ENCODE peak calls at places on chromosome 3, in four cellular contexts. One of them, this sample, is unnamed.
A peak's percentile ranks its signal among the peaks of the same experiment; 100 is the strongest.

GRCh38 chr3:35223636-35224035 is 415.7 kb upstream of the ARPP21 start:
- DNase-seq in CD4-positive, CD25-positive, alpha-beta regulatory T cell: no peak
- DNase-seq in substantia nigra: no peak
- DNase-seq in adrenal gland: no peak
- DNase-seq in this sample: no peak

GRCh38 chr3:106183762-106184391 is 315.1 kb upstream of the CBLB start:
- DNase-seq in adrenal gland: no peak
- DNase-seq in substantia nigra: no peak
- DNase-seq in CD4-positive, CD25-positive, alpha-beta regulatory T cell: no peak
- DNase-seq in this sample: peak; percentile 78

GRCh38 chr3:150359381-150359780 is 48.7 kb upstream of the TSC22D2 start:
- DNase-seq in substantia nigra: no peak
- DNase-seq in CD4-positive, CD25-positive, alpha-beta regulatory T cell: no peak
- DNase-seq in adrenal gland: no peak
- DNase-seq in this sample: no peak

GRCh38 chr3:155110996-155111901 is 31.1 kb downstream of the MME start:
- DNase-seq in substantia nigra: no peak
- DNase-seq in adrenal gland: no peak
- DNase-seq in CD4-positive, CD25-positive, alpha-beta regulatory T cell: peak; percentile 5
- DNase-seq in this sample: no peak

GRCh38 chr3:12965999-12966846 is 107.0 kb downstream of the IQSEC1 start:
- DNase-seq in substantia nigra: no peak
- DNase-seq in adrenal gland: no peak
- DNase-seq in CD4-positive, CD25-positive, alpha-beta regulatory T cell: no peak
- DNase-seq in this sample: no peak

GRCh38 chr3:38598791-38599190 is 50.7 kb downstream of the SCN5A start:
- DNase-seq in CD4-positive, CD25-positive, alpha-beta regulatory T cell: no peak
- DNase-seq in adrenal gland: no peak
- DNase-seq in substantia nigra: no peak
- DNase-seq in this sample: no peak

GRCh38 chr3:69869643-69870042 is 129.9 kb upstream of the SAMMSON start:
- DNase-seq in substantia nigra: no peak
- DNase-seq in adrenal gland: no peak
- DNase-seq in CD4-positive, CD25-positive, alpha-beta regulatory T cell: no peak
- DNase-seq in this sample: no peak

GRCh38 chr3:161035711-161036110 is 69.4 kb downstream of the B3GALNT1 start:
- DNase-seq in CD4-positive, CD25-positive, alpha-beta regulatory T cell: no peak
- DNase-seq in substantia nigra: no peak
- DNase-seq in adrenal gland: no peak
- DNase-seq in this sample: no peak

GRCh38 chr3:180420804-180421203 is 181.2 kb upstream of the TTC14 start:
- DNase-seq in substantia nigra: no peak
- DNase-seq in CD4-positive, CD25-positive, alpha-beta regulatory T cell: no peak
- DNase-seq in adrenal gland: no peak
- DNase-seq in this sample: no peak

GRCh38 chr3:38636881-38637280 is 12.6 kb downstream of the SCN5A start:
- DNase-seq in substantia nigra: no peak
- DNase-seq in CD4-positive, CD25-positive, alpha-beta regulatory T cell: no peak
- DNase-seq in adrenal gland: no peak
- DNase-seq in this sample: no peak

GRCh38 chr3:176376531-176376930 is 820.8 kb downstream of the TBL1XR1 start:
- DNase-seq in adrenal gland: no peak
- DNase-seq in substantia nigra: no peak
- DNase-seq in CD4-positive, CD25-positive, alpha-beta regulatory T cell: no peak
- DNase-seq in this sample: no peak

GRCh38 chr3:39358302-39358701 is 24.9 kb upstream of the SLC25A38 start:
- DNase-seq in substantia nigra: no peak
- DNase-seq in CD4-positive, CD25-positive, alpha-beta regulatory T cell: peak; percentile 26
- DNase-seq in adrenal gland: no peak
- DNase-seq in this sample: no peak

GRCh38 chr3:143464850-143465249 is 345.3 kb downstream of the CHST2 start:
- DNase-seq in substantia nigra: no peak
- DNase-seq in CD4-positive, CD25-positive, alpha-beta regulatory T cell: no peak
- DNase-seq in adrenal gland: peak; percentile 56
- DNase-seq in this sample: no peak

GRCh38 chr3:143158549-143158988 is 39.0 kb downstream of the CHST2 start:
- DNase-seq in adrenal gland: no peak
- DNase-seq in CD4-positive, CD25-positive, alpha-beta regulatory T cell: no peak
- DNase-seq in substantia nigra: no peak
- DNase-seq in this sample: peak; percentile 49

GRCh38 chr3:11185564-11186317 is 31.4 kb downstream of the HRH1 start:
- DNase-seq in substantia nigra: no peak
- DNase-seq in adrenal gland: peak; percentile 78
- DNase-seq in CD4-positive, CD25-positive, alpha-beta regulatory T cell: no peak
- DNase-seq in this sample: peak; percentile 91

GRCh38 chr3:108110965-108111364 is 20.1 kb upstream of the CD47 start:
- DNase-seq in CD4-positive, CD25-positive, alpha-beta regulatory T cell: no peak
- DNase-seq in adrenal gland: no peak
- DNase-seq in substantia nigra: no peak
- DNase-seq in this sample: no peak

GRCh38 chr3:114566162-114566755 is 272.4 kb downstream of the TIGIT start:
- DNase-seq in CD4-positive, CD25-positive, alpha-beta regulatory T cell: no peak
- DNase-seq in substantia nigra: no peak
- DNase-seq in adrenal gland: no peak
- DNase-seq in this sample: no peak

GRCh38 chr3:17469520-17469919 is 272.9 kb downstream of the TBC1D5 start:
- DNase-seq in adrenal gland: no peak
- DNase-seq in CD4-positive, CD25-positive, alpha-beta regulatory T cell: no peak
- DNase-seq in substantia nigra: no peak
- DNase-seq in this sample: no peak

GRCh38 chr3:142888099-142888483 is 792 bp downstream of the PCOLCE2 start:
- DNase-seq in substantia nigra: no peak
- DNase-seq in CD4-positive, CD25-positive, alpha-beta regulatory T cell: no peak
- DNase-seq in adrenal gland: no peak
- DNase-seq in this sample: no peak

GRCh38 chr3:61965770-61966131 is 404.4 kb downstream of the PTPRG start:
- DNase-seq in CD4-positive, CD25-positive, alpha-beta regulatory T cell: no peak
- DNase-seq in substantia nigra: no peak
- DNase-seq in adrenal gland: no peak
- DNase-seq in this sample: no peak

GRCh38 chr3:90080988-90081387 is 973.6 kb downstream of the EPHA3 start:
- DNase-seq in CD4-positive, CD25-positive, alpha-beta regulatory T cell: no peak
- DNase-seq in adrenal gland: no peak
- DNase-seq in substantia nigra: no peak
- DNase-seq in this sample: no peak

GRCh38 chr3:120477826-120478225 is 27.0 kb upstream of the FSTL1 start:
- DNase-seq in CD4-positive, CD25-positive, alpha-beta regulatory T cell: no peak
- DNase-seq in substantia nigra: no peak
- DNase-seq in adrenal gland: no peak
- DNase-seq in this sample: no peak

GRCh38 chr3:17643691-17644090 is 98.7 kb downstream of the TBC1D5 start:
- DNase-seq in adrenal gland: no peak
- DNase-seq in substantia nigra: no peak
- DNase-seq in CD4-positive, CD25-positive, alpha-beta regulatory T cell: no peak
- DNase-seq in this sample: no peak

GRCh38 chr3:13492976-13493866 is 13.1 kb downstream of the HDAC11 start:
- DNase-seq in substantia nigra: no peak
- DNase-seq in adrenal gland: no peak
- DNase-seq in CD4-positive, CD25-positive, alpha-beta regulatory T cell: no peak
- DNase-seq in this sample: no peak

GRCh38 chr3:73773228-73773627 is 148.5 kb upstream of the PDZRN3 start:
- DNase-seq in CD4-positive, CD25-positive, alpha-beta regulatory T cell: no peak
- DNase-seq in substantia nigra: no peak
- DNase-seq in adrenal gland: no peak
- DNase-seq in this sample: no peak

GRCh38 chr3:69972672-69973071 is 26.9 kb upstream of the SAMMSON start:
- DNase-seq in CD4-positive, CD25-positive, alpha-beta regulatory T cell: no peak
- DNase-seq in adrenal gland: no peak
- DNase-seq in substantia nigra: no peak
- DNase-seq in this sample: no peak

GRCh38 chr3:99357131-99357530 is 281.3 kb upstream of the COL8A1 start:
- DNase-seq in substantia nigra: no peak
- DNase-seq in adrenal gland: no peak
- DNase-seq in CD4-positive, CD25-positive, alpha-beta regulatory T cell: no peak
- DNase-seq in this sample: no peak

GRCh38 chr3:8841472-8841871 is 72.1 kb upstream of the OXTR start:
- DNase-seq in CD4-positive, CD25-positive, alpha-beta regulatory T cell: no peak
- DNase-seq in substantia nigra: no peak
- DNase-seq in adrenal gland: no peak
- DNase-seq in this sample: no peak

GRCh38 chr3:123400169-123400568 is 48.7 kb downstream of the ADCY5 start:
- DNase-seq in adrenal gland: no peak
- DNase-seq in substantia nigra: no peak
- DNase-seq in CD4-positive, CD25-positive, alpha-beta regulatory T cell: no peak
- DNase-seq in this sample: no peak

GRCh38 chr3:98657429-98657828 is 64.0 kb upstream of the CPOX start:
- DNase-seq in substantia nigra: no peak
- DNase-seq in CD4-positive, CD25-positive, alpha-beta regulatory T cell: no peak
- DNase-seq in adrenal gland: no peak
- DNase-seq in this sample: no peak

GRCh38 chr3:133469140-133469731 is 69.4 kb downstream of the BFSP2 start:
- DNase-seq in adrenal gland: no peak
- DNase-seq in substantia nigra: no peak
- DNase-seq in CD4-positive, CD25-positive, alpha-beta regulatory T cell: no peak
- DNase-seq in this sample: no peak

GRCh38 chr3:133474251-133474801 is 74.5 kb downstream of the BFSP2 start:
- DNase-seq in substantia nigra: no peak
- DNase-seq in CD4-positive, CD25-positive, alpha-beta regulatory T cell: no peak
- DNase-seq in adrenal gland: peak; percentile 69
- DNase-seq in this sample: no peak

GRCh38 chr3:133472242-133472641 is 72.4 kb downstream of the BFSP2 start:
- DNase-seq in adrenal gland: peak; percentile 61
- DNase-seq in CD4-positive, CD25-positive, alpha-beta regulatory T cell: no peak
- DNase-seq in substantia nigra: no peak
- DNase-seq in this sample: no peak

GRCh38 chr3:133475245-133476010 is 75.6 kb downstream of the BFSP2 start:
- DNase-seq in adrenal gland: no peak
- DNase-seq in CD4-positive, CD25-positive, alpha-beta regulatory T cell: peak; percentile 52
- DNase-seq in substantia nigra: no peak
- DNase-seq in this sample: no peak

GRCh38 chr3:133472889-133473288 is 73.0 kb downstream of the BFSP2 start:
- DNase-seq in adrenal gland: no peak
- DNase-seq in substantia nigra: no peak
- DNase-seq in CD4-positive, CD25-positive, alpha-beta regulatory T cell: no peak
- DNase-seq in this sample: no peak
- H3K27ac ChIP-seq in adrenal gland: no peak overlapping the region
- H3K27ac ChIP-seq in substantia nigra: no peak overlapping the region
- H3K27ac ChIP-seq in CD4-positive, CD25-positive, alpha-beta regulatory T cell: no peak overlapping the region
- H3K27ac ChIP-seq in this sample: no peak overlapping the region

DNA sequence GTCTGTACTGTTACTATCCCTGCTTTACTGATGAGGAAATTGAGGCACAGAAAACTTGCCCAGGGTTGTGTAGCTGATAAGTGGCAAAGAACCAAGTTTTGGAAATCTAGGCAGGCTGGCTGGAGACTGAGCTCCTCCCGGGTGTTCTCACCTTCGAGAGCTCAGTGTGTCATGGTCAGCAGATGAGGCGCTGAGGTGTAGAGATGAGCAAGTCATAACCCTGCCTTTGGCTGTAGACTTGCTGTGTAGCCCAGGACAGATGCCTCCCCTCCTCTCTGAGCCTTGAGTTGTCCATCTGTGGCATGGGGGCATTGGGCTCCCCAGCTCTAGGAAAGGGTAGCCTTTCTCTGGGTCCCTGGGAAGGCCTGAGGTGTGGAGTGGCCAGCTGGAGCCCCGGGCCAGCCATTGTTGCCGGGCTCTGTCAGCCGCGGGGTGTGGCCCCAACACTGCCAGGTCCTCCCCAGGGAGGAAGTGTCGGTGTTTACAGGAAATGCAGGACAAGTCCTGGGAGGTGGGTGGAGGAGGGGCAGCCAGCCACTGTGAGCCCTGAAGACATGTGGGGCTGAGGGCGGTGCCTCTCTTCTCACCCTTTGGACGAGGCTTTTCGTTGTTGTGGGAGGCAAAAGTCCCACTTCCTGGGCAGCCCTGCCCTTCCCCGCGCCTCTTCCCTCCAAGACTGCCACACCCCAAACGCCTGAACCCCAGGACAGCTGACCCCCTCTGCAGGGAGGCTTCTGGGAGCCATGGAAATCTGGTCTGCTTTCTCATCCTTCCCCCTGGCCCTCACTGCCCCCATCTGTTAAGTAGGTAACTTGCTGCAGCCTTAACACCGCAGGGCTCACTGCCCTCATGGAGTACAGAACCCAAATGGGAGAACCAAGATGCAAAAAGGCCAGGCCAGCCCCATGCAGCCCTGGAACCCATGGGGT is 29.1 kb downstream of the FGD5 start:
- DNase-seq in substantia nigra: no peak
- DNase-seq in adrenal gland: peak; percentile 62
- DNase-seq in CD4-positive, CD25-positive, alpha-beta regulatory T cell: no peak
- DNase-seq in this sample: no peak
- H3K27ac ChIP-seq in substantia nigra: no peak overlapping the region
- H3K27ac ChIP-seq in adrenal gland: no peak overlapping the region
- H3K27ac ChIP-seq in CD4-positive, CD25-positive, alpha-beta regulatory T cell: no peak overlapping the region
- H3K27ac ChIP-seq in this sample: no peak overlapping the region

GRCh38 chr3:46986782-46987484 is 7.5 kb downstream of the NBEAL2 start:
- DNase-seq in substantia nigra: no peak
- DNase-seq in adrenal gland: no peak
- DNase-seq in CD4-positive, CD25-positive, alpha-beta regulatory T cell: no peak
- DNase-seq in this sample: no peak
- H3K27ac ChIP-seq in substantia nigra: no peak overlapping the region
- H3K27ac ChIP-seq in adrenal gland: no peak overlapping the region
- H3K27ac ChIP-seq in CD4-positive, CD25-positive, alpha-beta regulatory T cell: peak overlapping the region; percentile 77
- H3K27ac ChIP-seq in this sample: peak overlapping the region; percentile 40

GRCh38 chr3:184616416-184616815 is 54.8 kb downstream of the EPHB3 start:
- DNase-seq in substantia nigra: no peak
- DNase-seq in CD4-positive, CD25-positive, alpha-beta regulatory T cell: no peak
- DNase-seq in adrenal gland: no peak
- DNase-seq in this sample: no peak

GRCh38 chr3:184620799-184621119 is 59.2 kb downstream of the EPHB3 start:
- DNase-seq in adrenal gland: no peak
- DNase-seq in substantia nigra: no peak
- DNase-seq in CD4-positive, CD25-positive, alpha-beta regulatory T cell: no peak
- DNase-seq in this sample: no peak

GRCh38 chr3:184619348-184619747 is 57.8 kb downstream of the EPHB3 start:
- DNase-seq in CD4-positive, CD25-positive, alpha-beta regulatory T cell: no peak
- DNase-seq in substantia nigra: no peak
- DNase-seq in adrenal gland: no peak
- DNase-seq in this sample: no peak

GRCh38 chr3:184618793-184619192 is 57.2 kb downstream of the EPHB3 start:
- DNase-seq in substantia nigra: no peak
- DNase-seq in CD4-positive, CD25-positive, alpha-beta regulatory T cell: no peak
- DNase-seq in adrenal gland: no peak
- DNase-seq in this sample: no peak

DNA sequence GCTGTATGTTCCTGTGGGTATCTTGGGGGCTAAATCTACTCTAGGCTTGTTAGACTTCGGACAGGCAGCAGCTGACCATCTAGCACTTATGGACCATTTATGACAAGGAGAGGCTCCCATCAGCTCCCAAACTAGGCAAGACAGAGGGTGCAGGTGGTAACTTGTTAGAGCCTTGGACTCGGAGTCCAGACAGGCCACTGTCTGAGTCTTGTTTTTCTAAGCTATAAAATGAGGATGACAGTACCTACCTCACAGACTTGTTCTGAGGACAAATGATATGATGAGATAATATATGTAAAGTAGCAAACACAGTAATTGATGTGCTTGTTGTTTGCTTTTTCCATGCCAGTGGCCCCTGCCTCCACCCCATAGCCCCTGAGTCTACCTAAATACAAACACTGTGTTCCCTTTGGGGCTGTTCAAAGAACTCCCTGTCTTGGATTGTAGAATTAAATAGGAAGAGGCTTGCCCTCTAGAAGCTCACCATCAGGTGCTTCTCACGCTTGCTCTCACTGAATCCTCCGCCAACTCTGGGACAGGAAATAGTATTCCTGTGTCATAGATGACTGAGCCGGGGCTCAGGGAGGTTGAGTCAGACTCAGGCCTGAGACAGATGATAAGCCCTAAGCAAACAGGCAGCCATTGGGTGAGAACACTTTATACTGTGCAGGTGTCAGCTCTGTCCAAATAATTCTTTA is 58.7 kb downstream of the EPHB3 start:
- DNase-seq in CD4-positive, CD25-positive, alpha-beta regulatory T cell: no peak
- DNase-seq in adrenal gland: no peak
- DNase-seq in substantia nigra: no peak
- DNase-seq in this sample: peak; percentile 64
- H3K27ac ChIP-seq in CD4-positive, CD25-positive, alpha-beta regulatory T cell: no peak overlapping the region
- H3K27ac ChIP-seq in adrenal gland: no peak overlapping the region
- H3K27ac ChIP-seq in substantia nigra: no peak overlapping the region
- H3K27ac ChIP-seq in this sample: peak overlapping the region; percentile 46